ENCODE peak calls at places on chromosomes 12 and 14, in five cellular contexts. One of them, this sample, is unnamed.

GRCh38 chr14:98408713-98409112 is 863.3 kb downstream of the BCL11B start:
- DNase-seq in left ventricle myocardium inferior: no peak
- DNase-seq in cardiac fibroblast: no peak
- DNase-seq in transverse colon: no peak
- DNase-seq in astrocyte of the cerebellum: no peak
- DNase-seq in this sample: no peak

GRCh38 chr14:75375983-75376382 is 51.8 kb upstream of the JDP2 start:
- DNase-seq in left ventricle myocardium inferior: no peak
- DNase-seq in cardiac fibroblast: no peak
- DNase-seq in transverse colon: no peak
- DNase-seq in astrocyte of the cerebellum: no peak
- DNase-seq in this sample: no peak

GRCh38 chr12:101908395-101908794 is 31.0 kb downstream of the DRAM1 start:
- DNase-seq in left ventricle myocardium inferior: no peak
- DNase-seq in cardiac fibroblast: no peak
- DNase-seq in transverse colon: no peak
- DNase-seq in astrocyte of the cerebellum: no peak
- DNase-seq in this sample: no peak

GRCh38 chr12:76346798-76347420 is 1.3 kb downstream of the BBS10 start:
- DNase-seq in left ventricle myocardium inferior: no peak
- DNase-seq in cardiac fibroblast: peak
- DNase-seq in transverse colon: no peak
- DNase-seq in astrocyte of the cerebellum: peak
- DNase-seq in this sample: peak

GRCh38 chr12:55955800-55956508 is 9.9 kb downstream of the PMEL start:
- DNase-seq in left ventricle myocardium inferior: no peak
- DNase-seq in cardiac fibroblast: peak
- DNase-seq in transverse colon: peak
- DNase-seq in astrocyte of the cerebellum: no peak
- DNase-seq in this sample: no peak

GRCh38 chr14:92287987-92288386 is 35.0 kb upstream of the SLC24A4 start:
- DNase-seq in left ventricle myocardium inferior: no peak
- DNase-seq in cardiac fibroblast: no peak
- DNase-seq in transverse colon: peak
- DNase-seq in astrocyte of the cerebellum: no peak
- DNase-seq in this sample: no peak

GRCh38 chr14:70245026-70245425 is 56.3 kb upstream of the SLC8A3 start:
- DNase-seq in left ventricle myocardium inferior: no peak
- DNase-seq in cardiac fibroblast: no peak
- DNase-seq in transverse colon: no peak
- DNase-seq in astrocyte of the cerebellum: no peak
- DNase-seq in this sample: no peak

GRCh38 chr12:129605666-129606065 is 298.2 kb downstream of the TMEM132D start:
- DNase-seq in left ventricle myocardium inferior: no peak
- DNase-seq in cardiac fibroblast: peak
- DNase-seq in transverse colon: no peak
- DNase-seq in astrocyte of the cerebellum: peak
- DNase-seq in this sample: no peak

GRCh38 chr12:116127858-116128257 is 149.6 kb downstream of the MED13L start:
- DNase-seq in left ventricle myocardium inferior: no peak
- DNase-seq in cardiac fibroblast: no peak
- DNase-seq in transverse colon: no peak
- DNase-seq in astrocyte of the cerebellum: no peak
- DNase-seq in this sample: no peak

GRCh38 chr12:115383668-115384067 is 699.7 kb upstream of the TBX3 start:
- DNase-seq in left ventricle myocardium inferior: no peak
- DNase-seq in cardiac fibroblast: peak
- DNase-seq in transverse colon: no peak
- DNase-seq in astrocyte of the cerebellum: peak
- DNase-seq in this sample: no peak

GRCh38 chr14:64918216-64918615 is 4.0 kb downstream of the CHURC1 start:
- DNase-seq in left ventricle myocardium inferior: no peak
- DNase-seq in cardiac fibroblast: no peak
- DNase-seq in transverse colon: no peak
- DNase-seq in astrocyte of the cerebellum: no peak
- DNase-seq in this sample: no peak

GRCh38 chr12:6958609-6959375 is 7.6 kb downstream of the PTPN6 start:
- DNase-seq in left ventricle myocardium inferior: peak
- DNase-seq in cardiac fibroblast: no peak
- DNase-seq in transverse colon: peak
- DNase-seq in astrocyte of the cerebellum: no peak
- DNase-seq in this sample: peak

DNA sequence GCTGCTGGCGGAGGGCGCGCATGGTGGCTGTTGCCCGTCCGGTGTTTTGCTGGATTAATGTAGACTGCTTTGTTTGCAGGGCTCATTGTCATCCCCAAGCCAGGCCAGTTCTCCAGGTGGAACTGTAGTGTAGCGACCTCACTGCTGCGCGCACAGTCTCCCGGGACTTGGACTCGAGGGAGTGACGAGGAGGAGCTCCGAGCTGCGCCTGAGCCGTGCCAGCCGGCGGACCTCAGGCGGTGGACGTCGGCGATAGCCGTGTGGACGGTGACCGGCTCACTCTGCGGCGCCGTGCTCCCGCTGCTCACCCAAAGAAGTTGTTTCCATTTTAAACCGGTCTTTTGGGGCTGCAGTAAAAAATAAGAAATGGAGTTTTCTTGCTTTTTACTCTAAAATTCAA is 82.2 kb downstream of the MOK start:
- DNase-seq in left ventricle myocardium inferior: no peak
- DNase-seq in cardiac fibroblast: no peak
- DNase-seq in transverse colon: no peak
- DNase-seq in astrocyte of the cerebellum: no peak
- DNase-seq in this sample: no peak
- TF ChIP-seq CTCF in left ventricle myocardium inferior: no peak
- TF ChIP-seq CTCF in cardiac fibroblast: no peak
- TF ChIP-seq CTCF in transverse colon: no peak
- TF ChIP-seq CTCF in astrocyte of the cerebellum: no peak
- TF ChIP-seq CTCF in this sample: no peak

DNA sequence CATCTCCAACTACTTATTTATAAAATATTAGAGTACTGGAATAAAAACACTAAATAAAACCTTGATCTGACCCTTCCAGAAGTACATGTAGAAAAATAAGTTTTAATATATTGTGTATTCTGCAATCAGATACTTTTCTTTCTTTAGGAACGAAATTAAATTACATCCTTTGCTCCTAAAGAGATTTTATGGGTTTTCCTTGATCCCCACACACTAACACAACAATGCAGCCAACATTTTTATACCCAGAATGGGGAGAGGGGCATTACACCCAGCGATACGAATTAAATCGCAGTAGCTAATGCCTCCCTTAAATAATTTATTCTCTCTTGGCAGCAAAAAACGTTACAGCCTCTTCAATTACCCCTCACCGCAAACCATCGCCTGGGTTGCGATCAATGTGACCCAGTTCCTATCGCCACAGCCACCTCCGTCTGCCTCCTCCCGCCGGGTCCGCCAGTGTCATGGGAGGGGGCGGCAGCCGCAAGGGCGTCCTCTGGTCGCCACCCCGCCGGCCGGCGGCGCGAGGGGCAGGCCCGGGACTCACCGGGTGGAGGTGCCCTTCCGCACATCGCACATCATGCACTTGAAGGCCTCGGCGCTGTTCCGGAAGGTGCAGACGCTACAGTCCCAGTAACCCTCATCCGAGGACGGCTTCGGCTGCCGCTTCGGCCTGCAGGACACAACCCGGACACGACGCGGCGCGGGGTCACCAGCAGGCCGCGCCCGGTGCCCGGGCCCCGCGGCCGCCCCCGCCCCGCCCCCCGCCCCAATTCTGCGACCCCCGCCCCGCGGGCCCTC is 796 bp downstream of the YAF2 start:
- DNase-seq in left ventricle myocardium inferior: peak
- DNase-seq in cardiac fibroblast: peak
- DNase-seq in transverse colon: peak
- DNase-seq in astrocyte of the cerebellum: peak
- DNase-seq in this sample: peak
- TF ChIP-seq CTCF in left ventricle myocardium inferior: peak
- TF ChIP-seq CTCF in cardiac fibroblast: peak
- TF ChIP-seq CTCF in transverse colon: peak
- TF ChIP-seq CTCF in astrocyte of the cerebellum: peak
- TF ChIP-seq CTCF in this sample: peak

GRCh38 chr12:52267699-52268098 is 6.7 kb upstream of the KRT86 start:
- DNase-seq in left ventricle myocardium inferior: no peak
- DNase-seq in cardiac fibroblast: no peak
- DNase-seq in transverse colon: no peak
- DNase-seq in astrocyte of the cerebellum: no peak
- DNase-seq in this sample: no peak
- TF ChIP-seq CTCF in left ventricle myocardium inferior: no peak
- TF ChIP-seq CTCF in cardiac fibroblast: no peak
- TF ChIP-seq CTCF in transverse colon: no peak
- TF ChIP-seq CTCF in astrocyte of the cerebellum: no peak
- TF ChIP-seq CTCF in this sample: no peak

DNA sequence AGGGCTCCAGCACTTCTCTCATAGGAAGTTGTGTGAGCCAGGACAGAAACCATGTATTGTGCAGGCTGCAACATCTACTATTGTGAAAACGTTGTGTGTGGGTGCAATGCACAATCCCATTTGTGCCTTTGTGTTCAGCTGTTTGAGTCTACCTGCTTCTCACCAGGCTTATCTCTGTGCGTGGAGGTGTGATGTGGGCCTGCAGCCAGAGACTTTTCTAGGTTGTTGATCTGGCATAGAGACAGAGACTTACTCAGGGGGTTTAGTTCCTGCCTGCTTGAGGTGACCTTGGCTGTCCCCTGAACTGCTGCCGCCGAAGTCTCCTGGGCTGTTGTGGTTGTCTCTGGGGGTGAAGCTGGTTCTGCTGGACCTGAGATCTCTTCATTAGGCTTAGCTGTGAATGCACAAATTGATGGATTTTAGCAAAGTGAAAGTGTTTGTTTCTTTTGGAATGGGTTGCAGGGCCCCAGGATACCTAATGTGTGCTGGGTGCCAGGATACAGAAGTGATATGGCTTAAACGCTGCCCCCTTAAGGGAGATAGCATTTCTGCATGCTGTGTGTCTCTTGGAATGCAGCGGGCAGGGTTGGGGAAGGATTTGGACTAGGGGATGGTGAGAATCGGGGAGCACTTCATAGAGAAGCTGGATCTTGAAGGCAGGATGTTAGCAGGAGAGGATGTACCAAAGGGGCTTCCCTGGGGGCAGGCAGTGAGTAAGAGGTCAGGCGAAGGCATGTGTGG is 2.5 kb downstream of the LACRT start:
- DNase-seq in left ventricle myocardium inferior: no peak
- DNase-seq in cardiac fibroblast: no peak
- DNase-seq in transverse colon: no peak
- DNase-seq in astrocyte of the cerebellum: no peak
- DNase-seq in this sample: no peak
- TF ChIP-seq CTCF in left ventricle myocardium inferior: no peak
- TF ChIP-seq CTCF in cardiac fibroblast: peak
- TF ChIP-seq CTCF in transverse colon: no peak
- TF ChIP-seq CTCF in astrocyte of the cerebellum: no peak
- TF ChIP-seq CTCF in this sample: no peak